ENCODE peak calls at places on chromosomes 16 and 17, in eight cellular contexts. One of them, this sample, is unnamed.

GRCh38 chr16:81604960-81605383 is 160.4 kb downstream of the CMIP start:
- DNase-seq in D721Med: no peak
- DNase-seq in activated naive CD4-positive, alpha-beta T cell treated with anti-CD3 and anti-CD28 coated beads for 36 hours: no peak
- DNase-seq in C1 segment of cervical spinal cord: no peak
- DNase-seq in amygdala: no peak
- DNase-seq in activated CD4-positive, alpha-beta T cell treated with anti-CD3 and anti-CD28 coated beads, Interleukin-2, amount 10 ng/mL, durations not matched to agents 7 days and 5 days: no peak
- DNase-seq in GM10248: no peak
- DNase-seq in stromal cell of bone marrow: no peak
- DNase-seq in this sample: no peak

GRCh38 chr17:82924812-82925211 is 85.0 kb upstream of the ZNF750 start:
- DNase-seq in D721Med: no peak
- DNase-seq in activated naive CD4-positive, alpha-beta T cell treated with anti-CD3 and anti-CD28 coated beads for 36 hours: no peak
- DNase-seq in C1 segment of cervical spinal cord: no peak
- DNase-seq in amygdala: no peak
- DNase-seq in activated CD4-positive, alpha-beta T cell treated with anti-CD3 and anti-CD28 coated beads, Interleukin-2, amount 10 ng/mL, durations not matched to agents 7 days and 5 days: no peak
- DNase-seq in GM10248: no peak
- DNase-seq in stromal cell of bone marrow: no peak
- DNase-seq in this sample: peak

GRCh38 chr17:29562615-29563014 is 4.2 kb downstream of the ABHD15 start:
- DNase-seq in D721Med: no peak
- DNase-seq in activated naive CD4-positive, alpha-beta T cell treated with anti-CD3 and anti-CD28 coated beads for 36 hours: no peak
- DNase-seq in C1 segment of cervical spinal cord: no peak
- DNase-seq in amygdala: no peak
- DNase-seq in activated CD4-positive, alpha-beta T cell treated with anti-CD3 and anti-CD28 coated beads, Interleukin-2, amount 10 ng/mL, durations not matched to agents 7 days and 5 days: no peak
- DNase-seq in GM10248: no peak
- DNase-seq in stromal cell of bone marrow: no peak
- DNase-seq in this sample: no peak

GRCh38 chr16:4212934-4213296 is 29.0 kb downstream of the SRL start:
- DNase-seq in D721Med: no peak
- DNase-seq in activated naive CD4-positive, alpha-beta T cell treated with anti-CD3 and anti-CD28 coated beads for 36 hours: no peak
- DNase-seq in C1 segment of cervical spinal cord: no peak
- DNase-seq in amygdala: no peak
- DNase-seq in activated CD4-positive, alpha-beta T cell treated with anti-CD3 and anti-CD28 coated beads, Interleukin-2, amount 10 ng/mL, durations not matched to agents 7 days and 5 days: no peak
- DNase-seq in GM10248: no peak
- DNase-seq in stromal cell of bone marrow: no peak
- DNase-seq in this sample: no peak

GRCh38 chr17:8563981-8564602 is 66.4 kb downstream of the MYH10 start:
- DNase-seq in D721Med: no peak
- DNase-seq in activated naive CD4-positive, alpha-beta T cell treated with anti-CD3 and anti-CD28 coated beads for 36 hours: no peak
- DNase-seq in C1 segment of cervical spinal cord: no peak
- DNase-seq in amygdala: no peak
- DNase-seq in activated CD4-positive, alpha-beta T cell treated with anti-CD3 and anti-CD28 coated beads, Interleukin-2, amount 10 ng/mL, durations not matched to agents 7 days and 5 days: no peak
- DNase-seq in GM10248: no peak
- DNase-seq in stromal cell of bone marrow: peak
- DNase-seq in this sample: no peak

GRCh38 chr17:63838586-63839184 is 3.8 kb downstream of the SMARCD2 start:
- DNase-seq in D721Med: no peak
- DNase-seq in activated naive CD4-positive, alpha-beta T cell treated with anti-CD3 and anti-CD28 coated beads for 36 hours: no peak
- DNase-seq in C1 segment of cervical spinal cord: peak
- DNase-seq in amygdala: peak
- DNase-seq in activated CD4-positive, alpha-beta T cell treated with anti-CD3 and anti-CD28 coated beads, Interleukin-2, amount 10 ng/mL, durations not matched to agents 7 days and 5 days: no peak
- DNase-seq in GM10248: no peak
- DNase-seq in stromal cell of bone marrow: peak
- DNase-seq in this sample: peak

GRCh38 chr16:86037999-86038922 is 139.3 kb downstream of the IRF8 start:
- DNase-seq in D721Med: no peak
- DNase-seq in activated naive CD4-positive, alpha-beta T cell treated with anti-CD3 and anti-CD28 coated beads for 36 hours: no peak
- DNase-seq in C1 segment of cervical spinal cord: no peak
- DNase-seq in amygdala: peak
- DNase-seq in activated CD4-positive, alpha-beta T cell treated with anti-CD3 and anti-CD28 coated beads, Interleukin-2, amount 10 ng/mL, durations not matched to agents 7 days and 5 days: no peak
- DNase-seq in GM10248: no peak
- DNase-seq in stromal cell of bone marrow: no peak
- DNase-seq in this sample: no peak

GRCh38 chr17:43456661-43457361 is 27.0 kb upstream of the DHX8 start:
- DNase-seq in D721Med: no peak
- DNase-seq in activated naive CD4-positive, alpha-beta T cell treated with anti-CD3 and anti-CD28 coated beads for 36 hours: no peak
- DNase-seq in C1 segment of cervical spinal cord: no peak
- DNase-seq in amygdala: no peak
- DNase-seq in activated CD4-positive, alpha-beta T cell treated with anti-CD3 and anti-CD28 coated beads, Interleukin-2, amount 10 ng/mL, durations not matched to agents 7 days and 5 days: no peak
- DNase-seq in GM10248: no peak
- DNase-seq in stromal cell of bone marrow: peak
- DNase-seq in this sample: no peak

GRCh38 chr17:34412965-34413441 is 50.0 kb upstream of the CCL1 start:
- DNase-seq in D721Med: no peak
- DNase-seq in activated naive CD4-positive, alpha-beta T cell treated with anti-CD3 and anti-CD28 coated beads for 36 hours: no peak
- DNase-seq in C1 segment of cervical spinal cord: no peak
- DNase-seq in amygdala: no peak
- DNase-seq in activated CD4-positive, alpha-beta T cell treated with anti-CD3 and anti-CD28 coated beads, Interleukin-2, amount 10 ng/mL, durations not matched to agents 7 days and 5 days: no peak
- DNase-seq in GM10248: no peak
- DNase-seq in stromal cell of bone marrow: no peak
- DNase-seq in this sample: no peak

GRCh38 chr16:83245061-83245460 is 562.7 kb upstream of the HSBP1 start:
- DNase-seq in D721Med: no peak
- DNase-seq in activated naive CD4-positive, alpha-beta T cell treated with anti-CD3 and anti-CD28 coated beads for 36 hours: no peak
- DNase-seq in C1 segment of cervical spinal cord: no peak
- DNase-seq in amygdala: no peak
- DNase-seq in activated CD4-positive, alpha-beta T cell treated with anti-CD3 and anti-CD28 coated beads, Interleukin-2, amount 10 ng/mL, durations not matched to agents 7 days and 5 days: no peak
- DNase-seq in GM10248: no peak
- DNase-seq in stromal cell of bone marrow: no peak
- DNase-seq in this sample: no peak

GRCh38 chr16:56349711-56350161 is 75.6 kb downstream of the AMFR start:
- DNase-seq in D721Med: no peak
- DNase-seq in activated naive CD4-positive, alpha-beta T cell treated with anti-CD3 and anti-CD28 coated beads for 36 hours: no peak
- DNase-seq in C1 segment of cervical spinal cord: no peak
- DNase-seq in amygdala: no peak
- DNase-seq in activated CD4-positive, alpha-beta T cell treated with anti-CD3 and anti-CD28 coated beads, Interleukin-2, amount 10 ng/mL, durations not matched to agents 7 days and 5 days: no peak
- DNase-seq in GM10248: no peak
- DNase-seq in stromal cell of bone marrow: no peak
- DNase-seq in this sample: peak

GRCh38 chr17:6162892-6163291 is 92.7 kb downstream of the WSCD1 start:
- DNase-seq in D721Med: no peak
- DNase-seq in activated naive CD4-positive, alpha-beta T cell treated with anti-CD3 and anti-CD28 coated beads for 36 hours: no peak
- DNase-seq in C1 segment of cervical spinal cord: no peak
- DNase-seq in amygdala: no peak
- DNase-seq in activated CD4-positive, alpha-beta T cell treated with anti-CD3 and anti-CD28 coated beads, Interleukin-2, amount 10 ng/mL, durations not matched to agents 7 days and 5 days: no peak
- DNase-seq in GM10248: no peak
- DNase-seq in stromal cell of bone marrow: no peak
- DNase-seq in this sample: no peak

GRCh38 chr17:82241926-82242697 is 13.3 kb downstream of the SLC16A3 start:
- DNase-seq in D721Med: no peak
- DNase-seq in activated naive CD4-positive, alpha-beta T cell treated with anti-CD3 and anti-CD28 coated beads for 36 hours: no peak
- DNase-seq in C1 segment of cervical spinal cord: no peak
- DNase-seq in amygdala: no peak
- DNase-seq in activated CD4-positive, alpha-beta T cell treated with anti-CD3 and anti-CD28 coated beads, Interleukin-2, amount 10 ng/mL, durations not matched to agents 7 days and 5 days: no peak
- DNase-seq in GM10248: no peak
- DNase-seq in stromal cell of bone marrow: no peak
- DNase-seq in this sample: no peak

GRCh38 chr16:2500937-2501750 is 12.6 kb upstream of the ATP6V0C start:
- DNase-seq in D721Med: peak
- DNase-seq in activated naive CD4-positive, alpha-beta T cell treated with anti-CD3 and anti-CD28 coated beads for 36 hours: peak
- DNase-seq in C1 segment of cervical spinal cord: peak
- DNase-seq in amygdala: peak
- DNase-seq in activated CD4-positive, alpha-beta T cell treated with anti-CD3 and anti-CD28 coated beads, Interleukin-2, amount 10 ng/mL, durations not matched to agents 7 days and 5 days: peak
- DNase-seq in GM10248: peak
- DNase-seq in stromal cell of bone marrow: no peak
- DNase-seq in this sample: peak

GRCh38 chr16:26697826-26698225 is 368.9 kb upstream of the C16orf82 start:
- DNase-seq in D721Med: no peak
- DNase-seq in activated naive CD4-positive, alpha-beta T cell treated with anti-CD3 and anti-CD28 coated beads for 36 hours: no peak
- DNase-seq in C1 segment of cervical spinal cord: no peak
- DNase-seq in amygdala: no peak
- DNase-seq in activated CD4-positive, alpha-beta T cell treated with anti-CD3 and anti-CD28 coated beads, Interleukin-2, amount 10 ng/mL, durations not matched to agents 7 days and 5 days: no peak
- DNase-seq in GM10248: no peak
- DNase-seq in stromal cell of bone marrow: no peak
- DNase-seq in this sample: no peak

GRCh38 chr16:50878536-50878935 is 136.7 kb downstream of the CYLD start:
- DNase-seq in D721Med: no peak
- DNase-seq in activated naive CD4-positive, alpha-beta T cell treated with anti-CD3 and anti-CD28 coated beads for 36 hours: no peak
- DNase-seq in C1 segment of cervical spinal cord: no peak
- DNase-seq in amygdala: no peak
- DNase-seq in activated CD4-positive, alpha-beta T cell treated with anti-CD3 and anti-CD28 coated beads, Interleukin-2, amount 10 ng/mL, durations not matched to agents 7 days and 5 days: no peak
- DNase-seq in GM10248: no peak
- DNase-seq in stromal cell of bone marrow: no peak
- DNase-seq in this sample: no peak

GRCh38 chr16:84284168-84284722 is 10.4 kb upstream of the WFDC1 start:
- DNase-seq in D721Med: no peak
- DNase-seq in activated naive CD4-positive, alpha-beta T cell treated with anti-CD3 and anti-CD28 coated beads for 36 hours: no peak
- DNase-seq in C1 segment of cervical spinal cord: no peak
- DNase-seq in amygdala: no peak
- DNase-seq in activated CD4-positive, alpha-beta T cell treated with anti-CD3 and anti-CD28 coated beads, Interleukin-2, amount 10 ng/mL, durations not matched to agents 7 days and 5 days: no peak
- DNase-seq in GM10248: no peak
- DNase-seq in stromal cell of bone marrow: no peak
- DNase-seq in this sample: no peak

GRCh38 chr16:81253141-81253540 is 14.7 kb downstream of the BCO1 start:
- DNase-seq in D721Med: no peak
- DNase-seq in activated naive CD4-positive, alpha-beta T cell treated with anti-CD3 and anti-CD28 coated beads for 36 hours: no peak
- DNase-seq in C1 segment of cervical spinal cord: no peak
- DNase-seq in amygdala: no peak
- DNase-seq in activated CD4-positive, alpha-beta T cell treated with anti-CD3 and anti-CD28 coated beads, Interleukin-2, amount 10 ng/mL, durations not matched to agents 7 days and 5 days: no peak
- DNase-seq in GM10248: no peak
- DNase-seq in stromal cell of bone marrow: no peak
- DNase-seq in this sample: no peak

GRCh38 chr17:65559802-65560627 is 1.4 kb downstream of the AXIN2 start:
- DNase-seq in D721Med: peak
- DNase-seq in activated naive CD4-positive, alpha-beta T cell treated with anti-CD3 and anti-CD28 coated beads for 36 hours: peak
- DNase-seq in C1 segment of cervical spinal cord: peak
- DNase-seq in amygdala: peak
- DNase-seq in activated CD4-positive, alpha-beta T cell treated with anti-CD3 and anti-CD28 coated beads, Interleukin-2, amount 10 ng/mL, durations not matched to agents 7 days and 5 days: peak
- DNase-seq in GM10248: no peak
- DNase-seq in stromal cell of bone marrow: no peak
- DNase-seq in this sample: peak

GRCh38 chr17:50346313-50347086 is 574 bp downstream of the XYLT2 start:
- DNase-seq in D721Med: no peak
- DNase-seq in activated naive CD4-positive, alpha-beta T cell treated with anti-CD3 and anti-CD28 coated beads for 36 hours: peak
- DNase-seq in C1 segment of cervical spinal cord: no peak
- DNase-seq in amygdala: peak
- DNase-seq in activated CD4-positive, alpha-beta T cell treated with anti-CD3 and anti-CD28 coated beads, Interleukin-2, amount 10 ng/mL, durations not matched to agents 7 days and 5 days: peak
- DNase-seq in GM10248: peak
- DNase-seq in stromal cell of bone marrow: no peak
- DNase-seq in this sample: no peak

GRCh38 chr17:81509687-81510523 is 2.7 kb downstream of the ACTG1 start:
- DNase-seq in D721Med: no peak
- DNase-seq in activated naive CD4-positive, alpha-beta T cell treated with anti-CD3 and anti-CD28 coated beads for 36 hours: peak
- DNase-seq in C1 segment of cervical spinal cord: no peak
- DNase-seq in amygdala: no peak
- DNase-seq in activated CD4-positive, alpha-beta T cell treated with anti-CD3 and anti-CD28 coated beads, Interleukin-2, amount 10 ng/mL, durations not matched to agents 7 days and 5 days: peak
- DNase-seq in GM10248: no peak
- DNase-seq in stromal cell of bone marrow: no peak
- DNase-seq in this sample: peak

GRCh38 chr16:15509593-15510520 is 75.5 kb downstream of the BMERB1 start:
- DNase-seq in D721Med: no peak
- DNase-seq in activated naive CD4-positive, alpha-beta T cell treated with anti-CD3 and anti-CD28 coated beads for 36 hours: peak
- DNase-seq in C1 segment of cervical spinal cord: no peak
- DNase-seq in amygdala: no peak
- DNase-seq in activated CD4-positive, alpha-beta T cell treated with anti-CD3 and anti-CD28 coated beads, Interleukin-2, amount 10 ng/mL, durations not matched to agents 7 days and 5 days: peak
- DNase-seq in GM10248: no peak
- DNase-seq in stromal cell of bone marrow: no peak
- DNase-seq in this sample: no peak

GRCh38 chr17:51373489-51374194 is 113.3 kb downstream of the UTP18 start:
- DNase-seq in D721Med: no peak
- DNase-seq in activated naive CD4-positive, alpha-beta T cell treated with anti-CD3 and anti-CD28 coated beads for 36 hours: no peak
- DNase-seq in C1 segment of cervical spinal cord: no peak
- DNase-seq in amygdala: no peak
- DNase-seq in activated CD4-positive, alpha-beta T cell treated with anti-CD3 and anti-CD28 coated beads, Interleukin-2, amount 10 ng/mL, durations not matched to agents 7 days and 5 days: no peak
- DNase-seq in GM10248: no peak
- DNase-seq in stromal cell of bone marrow: no peak
- DNase-seq in this sample: no peak

GRCh38 chr16:56688762-56689161 is 6.5 kb downstream of the MT1X start:
- DNase-seq in D721Med: no peak
- DNase-seq in activated naive CD4-positive, alpha-beta T cell treated with anti-CD3 and anti-CD28 coated beads for 36 hours: no peak
- DNase-seq in C1 segment of cervical spinal cord: no peak
- DNase-seq in amygdala: no peak
- DNase-seq in activated CD4-positive, alpha-beta T cell treated with anti-CD3 and anti-CD28 coated beads, Interleukin-2, amount 10 ng/mL, durations not matched to agents 7 days and 5 days: no peak
- DNase-seq in GM10248: no peak
- DNase-seq in stromal cell of bone marrow: no peak
- DNase-seq in this sample: no peak

GRCh38 chr17:48597775-48598631 is 4.4 kb upstream of the HOXB5 start:
- DNase-seq in D721Med: no peak
- DNase-seq in activated naive CD4-positive, alpha-beta T cell treated with anti-CD3 and anti-CD28 coated beads for 36 hours: peak
- DNase-seq in C1 segment of cervical spinal cord: peak
- DNase-seq in amygdala: no peak
- DNase-seq in activated CD4-positive, alpha-beta T cell treated with anti-CD3 and anti-CD28 coated beads, Interleukin-2, amount 10 ng/mL, durations not matched to agents 7 days and 5 days: peak
- DNase-seq in GM10248: peak
- DNase-seq in stromal cell of bone marrow: no peak
- DNase-seq in this sample: no peak